ENCODE peak calls at places on chromosome 4, in eight cellular contexts. M is heart left ventricle; B is heart right ventricle; Q is upper lobe of left lung; A is PC-3; U is upper lobe of right lung; L is lower lobe of right lung; W is CD8-positive, alpha-beta T cell. G is an unnamed sample. For H3K9me3, the result is how much of the 10 kb centered on the place peaks cover.

GRCh38 chr4:75718529-75718928 is 5.8 kb upstream of the USO1 start:
- ATAC-seq in M (no peak), B (no peak), Q (no peak), A (no peak), U (no peak), L (no peak), W (no peak), G (no peak)

GRCh38 chr4:76017056-76017686 is 6.1 kb downstream of the CXCL10 start:
- ATAC-seq in M (no peak), B (no peak), Q (no peak), A (no peak), U (no peak), L (no peak), W (no peak), G (no peak)

GRCh38 chr4:7906171-7906581 is 33.5 kb downstream of the AFAP1 start:
- ATAC-seq in M (peak), B (no peak), Q (peak), A (no peak), U (no peak), L (no peak), W (no peak), G (no peak)

GRCh38 chr4:138263438-138263837 is 21.3 kb upstream of the SLC7A11 start:
- ATAC-seq in M (no peak), B (no peak), Q (no peak), A (no peak), U (peak), L (peak), W (no peak), G (no peak)

GRCh38 chr4:12978310-12978709 is 505.8 kb downstream of the RAB28 start:
- ATAC-seq in M (no peak), B (no peak), Q (no peak), A (no peak), U (no peak), L (no peak), W (no peak), G (no peak)

GRCh38 chr4:184395451-184395917 is 78.9 kb downstream of the IRF2 start:
- ATAC-seq in M (peak), B (peak), Q (no peak), A (no peak), U (no peak), L (no peak), W (no peak), G (peak)

GRCh38 chr4:42649870-42650269 is 7.0 kb downstream of the ATP8A1 start:
- ATAC-seq in M (no peak), B (no peak), Q (no peak), A (no peak), U (no peak), L (no peak), W (no peak), G (no peak)

GRCh38 chr4:94516067-94516466 is 64.3 kb downstream of the PDLIM5 start:
- ATAC-seq in M (peak), B (peak), Q (no peak), A (peak), U (no peak), L (no peak), W (no peak), G (no peak)

GRCh38 chr4:22435652-22436051 is 80.2 kb downstream of the ADGRA3 start:
- ATAC-seq in M (no peak), B (no peak), Q (no peak), A (no peak), U (no peak), L (no peak), W (no peak), G (no peak)

GRCh38 chr4:183097251-183098079 is 1.6 kb upstream of the WWC2 start:
- ATAC-seq in M (peak), B (peak), Q (peak), A (no peak), U (no peak), L (peak), W (peak), G (no peak)

GRCh38 chr4:78360466-78360865 is 191.1 kb upstream of the ANXA3 start:
- ATAC-seq in M (no peak), B (no peak), Q (no peak), A (no peak), U (no peak), L (no peak), W (no peak), G (no peak)

GRCh38 chr4:169342159-169342865 is 71.6 kb upstream of the SH3RF1 start:
- ATAC-seq in M (no peak), B (no peak), Q (no peak), A (no peak), U (no peak), L (no peak), W (no peak), G (no peak)

GRCh38 chr4:124910327-124910726 is 197.8 kb upstream of the ANKRD50 start:
- ATAC-seq in M (no peak), B (no peak), Q (no peak), A (no peak), U (no peak), L (no peak), W (no peak), G (no peak)

GRCh38 chr4:100431416-100431815 is 86.4 kb downstream of the EMCN start:
- ATAC-seq in M (no peak), B (no peak), Q (no peak), A (no peak), U (no peak), L (no peak), W (no peak), G (no peak)

GRCh38 chr4:120005527-120005926 is 61.1 kb downstream of the MAD2L1 start:
- ATAC-seq in M (no peak), B (no peak), Q (no peak), A (no peak), U (no peak), L (no peak), W (no peak), G (no peak)

GRCh38 chr4:1154523-1155182 is 17.7 kb downstream of the SPON2 start:
- ATAC-seq in M (peak), B (peak), Q (peak), A (no peak), U (peak), L (peak), W (no peak), G (peak)

GRCh38 chr4:120506536-120506935 is 416.0 kb downstream of the PRDM5 start:
- ATAC-seq in M (no peak), B (no peak), Q (no peak), A (no peak), U (no peak), L (no peak), W (no peak), G (no peak)

GRCh38 chr4:152115794-152116193 is 355.0 kb upstream of the GATB start:
- ATAC-seq in M (peak), B (peak), Q (no peak), A (no peak), U (no peak), L (no peak), W (peak), G (no peak)

GRCh38 chr4:39029752-39030694 is 2.2 kb downstream of the TMEM156 start:
- ATAC-seq in M (no peak), B (no peak), Q (no peak), A (no peak), U (no peak), L (no peak), W (peak), G (no peak)
- TF ChIP-seq CTCF in M (no peak), B (no peak), Q (no peak), A (no peak), U (no peak), L (no peak), W (no peak), G (no peak)

GRCh38 chr4:11801466-11802446 is 373.1 kb upstream of the HS3ST1 start:
- ATAC-seq in M (peak), B (peak), Q (no peak), A (no peak), U (peak), L (peak), W (no peak), G (peak)

DNA sequence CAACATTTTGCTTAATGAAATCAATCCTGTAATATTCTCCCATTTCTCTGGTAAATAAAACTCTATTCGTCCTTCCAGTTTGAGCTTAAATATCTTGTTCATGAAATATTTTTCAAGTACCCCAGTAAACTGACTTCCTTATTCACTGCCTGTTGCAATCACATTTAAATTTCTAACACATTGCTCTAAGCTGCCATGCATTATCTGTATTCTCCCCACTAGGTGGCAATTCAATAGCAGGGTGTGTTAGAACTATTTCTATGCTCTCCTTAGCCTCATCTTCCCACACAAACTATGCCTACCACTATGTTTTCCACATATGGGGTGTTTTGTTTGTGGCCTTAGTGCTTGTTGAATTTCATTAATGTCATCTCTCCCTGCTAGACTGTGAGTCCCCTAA is 377.1 kb upstream of the HS3ST1 start:
- ATAC-seq in M (peak), B (peak), Q (peak), A (peak), U (peak), L (peak), W (no peak), G (no peak)
- H3K9me3 ChIP-seq in M (under half), B (under half), Q (under half), A (under half), U (under half), L (under half), W (under half), G (under half)

DNA sequence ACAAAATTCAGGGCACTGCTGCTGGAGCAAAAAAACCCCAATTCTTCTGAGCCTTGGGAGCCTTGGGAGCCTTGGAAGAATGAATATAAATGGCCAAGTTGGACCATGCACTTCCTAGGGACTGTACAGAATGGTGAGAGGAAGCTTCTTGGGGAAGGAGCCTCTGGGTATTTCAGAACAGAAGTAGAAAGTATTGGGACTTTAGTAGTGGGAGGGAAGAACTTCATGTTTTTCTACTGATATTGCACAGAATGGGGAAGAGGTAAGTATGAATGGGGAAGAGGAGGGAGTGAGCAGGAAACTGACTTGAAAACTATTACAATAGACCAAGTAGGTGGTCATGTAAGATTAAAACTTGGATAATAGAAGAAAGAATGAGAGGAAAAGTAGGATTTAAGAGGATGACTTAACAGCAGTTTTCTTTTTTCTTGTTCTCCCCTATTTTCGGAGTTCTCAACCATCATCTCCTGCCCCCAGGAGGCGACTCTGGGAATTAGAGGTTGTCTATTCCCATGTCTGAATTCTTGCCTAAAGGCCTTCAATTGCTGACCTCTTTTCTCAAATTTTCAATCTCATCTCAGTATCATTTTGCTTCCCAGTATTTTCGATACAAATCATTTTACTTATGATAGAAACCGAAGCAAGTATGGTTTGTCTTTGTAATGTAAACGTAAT is 44.5 kb upstream of the TAPT1 start:
- ATAC-seq in M (peak), B (peak), Q (peak), A (no peak), U (peak), L (peak), W (no peak), G (no peak)
- TF ChIP-seq CTCF in M (no peak), B (no peak), Q (no peak), A (peak), U (no peak), L (no peak), W (no peak), G (no peak)

GRCh38 chr4:33661636-33662035 is 2582.7 kb downstream of the ARAP2 start:
- ATAC-seq in M (no peak), B (no peak), Q (no peak), A (no peak), U (no peak), L (no peak), W (no peak), G (no peak)
- H3K9me3 ChIP-seq in M (under half), B (under half), Q (under half), A (under half), U (under half), L (under half), W (under half), G (under half)

DNA sequence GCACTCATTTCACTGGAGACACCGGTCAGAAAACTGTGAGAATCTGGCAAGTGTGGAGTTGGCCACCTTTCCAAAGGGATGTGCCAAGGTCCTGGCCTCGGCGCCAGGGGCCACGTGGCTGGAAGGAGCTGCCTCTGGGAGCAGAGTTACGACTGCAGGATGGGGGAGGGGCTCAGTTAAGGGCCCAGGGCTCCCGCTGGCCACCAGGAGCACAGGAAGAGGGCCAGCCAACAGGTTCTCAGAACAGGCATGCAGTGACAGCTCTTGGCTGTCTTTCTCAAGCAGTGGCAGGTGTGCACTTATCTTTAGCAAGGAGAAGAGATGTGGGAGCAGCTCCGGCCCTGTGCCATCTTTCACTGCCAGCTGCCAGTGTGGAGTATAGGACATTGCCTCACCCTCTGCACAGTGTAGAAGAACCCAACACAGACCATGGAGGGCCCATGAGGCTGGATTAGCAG is 115.9 kb upstream of the RBPJ start:
- ATAC-seq in M (peak), B (peak), Q (peak), A (no peak), U (no peak), L (no peak), W (no peak), G (peak)
- TF ChIP-seq CTCF in M (no peak), B (no peak), Q (no peak), A (no peak), U (no peak), L (no peak), W (no peak), G (no peak)

DNA sequence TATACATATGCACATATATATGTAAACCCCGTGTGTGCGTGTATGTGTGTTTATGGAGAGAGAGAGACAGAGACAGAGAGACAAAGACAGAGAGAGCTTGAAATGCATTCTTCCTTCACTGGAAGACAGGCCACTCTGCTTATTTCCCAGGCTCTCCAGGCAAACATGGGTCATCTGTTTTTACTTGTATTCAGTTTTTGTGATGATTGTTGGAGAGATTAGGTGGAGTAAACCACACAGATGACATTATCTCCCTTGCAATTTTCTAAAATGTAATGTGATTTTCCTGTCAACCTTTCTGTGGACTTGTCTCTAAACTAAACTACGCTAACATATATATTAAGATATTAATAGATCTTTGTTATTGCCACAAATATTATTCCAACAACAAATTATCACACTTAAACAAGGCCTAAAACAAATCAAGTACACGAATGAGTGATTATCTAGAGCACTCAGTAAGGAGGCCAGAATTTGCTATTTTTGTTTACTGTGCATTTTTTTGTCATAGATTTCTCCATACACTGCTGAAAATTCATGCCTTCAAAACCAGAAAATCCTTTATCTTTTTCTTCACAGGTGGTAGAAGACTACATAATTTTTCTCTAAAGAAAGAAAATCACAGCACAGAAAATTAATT is 251.8 kb upstream of the SLIT2 start:
- ATAC-seq in M (no peak), B (no peak), Q (no peak), A (no peak), U (no peak), L (no peak), W (no peak), G (no peak)
- H3K9me3 ChIP-seq in M (under half), B (under half), Q (under half), A (under half), U (under half), L (under half), W (under half), G (under half)

DNA sequence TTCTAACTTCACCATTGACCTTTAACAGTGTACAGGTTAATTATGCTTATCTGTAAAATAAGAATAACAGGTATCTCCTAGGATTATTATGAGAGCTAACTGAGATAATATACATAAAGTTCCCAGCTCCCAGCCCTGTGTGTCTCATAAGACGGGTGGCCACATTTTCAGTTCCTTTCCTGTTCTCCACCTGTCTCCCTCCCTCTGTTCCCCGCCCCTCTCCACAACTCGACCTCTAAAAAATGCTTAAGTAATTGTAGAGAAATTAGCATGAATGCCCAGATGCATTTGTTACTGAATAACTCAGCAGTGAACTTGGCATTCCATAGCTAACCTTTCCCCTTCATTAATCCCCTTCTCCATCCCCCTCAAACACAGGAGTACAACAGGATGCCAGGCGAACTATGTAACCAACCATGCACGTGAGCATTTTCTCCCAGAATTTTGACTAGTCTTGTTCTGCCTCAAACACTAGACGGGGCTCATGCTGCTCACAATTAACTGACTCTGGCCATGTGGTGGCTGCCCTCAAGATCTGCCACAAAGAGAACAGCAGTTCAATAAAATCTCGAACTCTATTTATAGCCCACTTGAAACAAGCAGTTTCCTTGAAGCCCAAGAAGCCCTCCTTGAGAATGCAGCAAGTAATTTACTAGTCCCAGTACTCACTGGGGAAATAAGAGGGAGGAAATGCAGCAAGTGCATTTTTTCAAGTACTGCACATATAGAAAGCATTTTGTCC is 351.2 kb downstream of the ARHGAP24 start:
- ATAC-seq in M (peak), B (peak), Q (peak), A (no peak), U (peak), L (peak), W (no peak), G (peak)
- TF ChIP-seq CTCF in M (peak), B (peak), Q (peak), A (peak), U (peak), L (peak), W (no peak), G (peak)

G was measured in gastroesophageal sphincter.